ENCODE peak calls at places on chromosomes 4 and X, in ten cellular contexts. One of them, this sample, is unnamed.

GRCh38 chr4:67680568-67681222 is 20.3 kb downstream of the UBA6 start:
- DNase-seq in LHCN-M2: peak
- DNase-seq in posterior vena cava: no peak
- DNase-seq in NB4: no peak
- DNase-seq in left lung: no peak
- DNase-seq in NCI-H69: no peak
- DNase-seq in smooth muscle cell of the brain vasculature: no peak
- DNase-seq in activated CD4-positive, alpha-beta T cell treated with anti-CD3 and anti-CD28 coated beads, Interleukin-2, amount 50 U/mL, for 24 hours: no peak
- DNase-seq in NCI-H2029: no peak
- DNase-seq in islet precursor cell: peak
- DNase-seq in this sample: no peak

GRCh38 chr4:81665050-81665449 is 193.3 kb upstream of the RASGEF1B start:
- DNase-seq in LHCN-M2: no peak
- DNase-seq in posterior vena cava: no peak
- DNase-seq in left lung: no peak
- DNase-seq in islet precursor cell: no peak
- DNase-seq in NB4: no peak
- DNase-seq in NCI-H2029: no peak
- DNase-seq in activated CD4-positive, alpha-beta T cell treated with anti-CD3 and anti-CD28 coated beads, Interleukin-2, amount 50 U/mL, for 24 hours: no peak
- DNase-seq in NCI-H69: peak
- DNase-seq in smooth muscle cell of the brain vasculature: no peak
- DNase-seq in this sample: no peak

GRCh38 chr4:8522160-8523120 is 57.8 kb upstream of the GPR78 start:
- DNase-seq in left lung: peak
- DNase-seq in posterior vena cava: no peak
- DNase-seq in NB4: no peak
- DNase-seq in NCI-H2029: no peak
- DNase-seq in activated CD4-positive, alpha-beta T cell treated with anti-CD3 and anti-CD28 coated beads, Interleukin-2, amount 50 U/mL, for 24 hours: no peak
- DNase-seq in NCI-H69: no peak
- DNase-seq in LHCN-M2: no peak
- DNase-seq in smooth muscle cell of the brain vasculature: no peak
- DNase-seq in islet precursor cell: no peak
- DNase-seq in this sample: no peak

GRCh38 chr4:104490096-104490769 is 4.5 kb downstream of the CXXC4 start:
- DNase-seq in islet precursor cell: peak
- DNase-seq in NB4: no peak
- DNase-seq in smooth muscle cell of the brain vasculature: no peak
- DNase-seq in NCI-H69: peak
- DNase-seq in activated CD4-positive, alpha-beta T cell treated with anti-CD3 and anti-CD28 coated beads, Interleukin-2, amount 50 U/mL, for 24 hours: no peak
- DNase-seq in left lung: peak
- DNase-seq in posterior vena cava: no peak
- DNase-seq in NCI-H2029: no peak
- DNase-seq in LHCN-M2: no peak
- DNase-seq in this sample: no peak

GRCh38 chr4:182318256-182318655 is 75.1 kb downstream of the TENM3 start:
- DNase-seq in activated CD4-positive, alpha-beta T cell treated with anti-CD3 and anti-CD28 coated beads, Interleukin-2, amount 50 U/mL, for 24 hours: no peak
- DNase-seq in left lung: no peak
- DNase-seq in islet precursor cell: no peak
- DNase-seq in NCI-H69: no peak
- DNase-seq in LHCN-M2: no peak
- DNase-seq in NB4: no peak
- DNase-seq in NCI-H2029: no peak
- DNase-seq in posterior vena cava: no peak
- DNase-seq in smooth muscle cell of the brain vasculature: no peak
- DNase-seq in this sample: no peak

GRCh38 chrX:153874091-153874365 is 11.9 kb downstream of the L1CAM start:
- DNase-seq in NB4: no peak
- DNase-seq in NCI-H69: no peak
- DNase-seq in smooth muscle cell of the brain vasculature: no peak
- DNase-seq in left lung: no peak
- DNase-seq in activated CD4-positive, alpha-beta T cell treated with anti-CD3 and anti-CD28 coated beads, Interleukin-2, amount 50 U/mL, for 24 hours: no peak
- DNase-seq in posterior vena cava: no peak
- DNase-seq in NCI-H2029: no peak
- DNase-seq in LHCN-M2: no peak
- DNase-seq in islet precursor cell: no peak
- DNase-seq in this sample: no peak

GRCh38 chr4:92303621-92304027 is at the start of gene GRID2:
- DNase-seq in smooth muscle cell of the brain vasculature: no peak
- DNase-seq in LHCN-M2: peak
- DNase-seq in islet precursor cell: peak
- DNase-seq in NCI-H69: peak
- DNase-seq in activated CD4-positive, alpha-beta T cell treated with anti-CD3 and anti-CD28 coated beads, Interleukin-2, amount 50 U/mL, for 24 hours: no peak
- DNase-seq in NCI-H2029: no peak
- DNase-seq in NB4: no peak
- DNase-seq in left lung: peak
- DNase-seq in posterior vena cava: no peak
- DNase-seq in this sample: no peak

GRCh38 chr4:138672393-138672976 is 343.1 kb upstream of the NOCT start:
- DNase-seq in NB4: no peak
- DNase-seq in activated CD4-positive, alpha-beta T cell treated with anti-CD3 and anti-CD28 coated beads, Interleukin-2, amount 50 U/mL, for 24 hours: no peak
- DNase-seq in LHCN-M2: no peak
- DNase-seq in islet precursor cell: no peak
- DNase-seq in smooth muscle cell of the brain vasculature: no peak
- DNase-seq in NCI-H69: no peak
- DNase-seq in left lung: no peak
- DNase-seq in posterior vena cava: no peak
- DNase-seq in NCI-H2029: no peak
- DNase-seq in this sample: no peak

GRCh38 chr4:173178144-173178543 is 9.5 kb downstream of the GALNT7 start:
- DNase-seq in NCI-H69: no peak
- DNase-seq in NCI-H2029: no peak
- DNase-seq in NB4: no peak
- DNase-seq in LHCN-M2: no peak
- DNase-seq in islet precursor cell: no peak
- DNase-seq in posterior vena cava: no peak
- DNase-seq in activated CD4-positive, alpha-beta T cell treated with anti-CD3 and anti-CD28 coated beads, Interleukin-2, amount 50 U/mL, for 24 hours: no peak
- DNase-seq in smooth muscle cell of the brain vasculature: no peak
- DNase-seq in left lung: no peak
- DNase-seq in this sample: no peak

GRCh38 chrX:12647230-12647629 is 144.0 kb upstream of the PRPS2 start:
- DNase-seq in activated CD4-positive, alpha-beta T cell treated with anti-CD3 and anti-CD28 coated beads, Interleukin-2, amount 50 U/mL, for 24 hours: no peak
- DNase-seq in LHCN-M2: no peak
- DNase-seq in NB4: no peak
- DNase-seq in islet precursor cell: no peak
- DNase-seq in NCI-H69: no peak
- DNase-seq in posterior vena cava: no peak
- DNase-seq in NCI-H2029: no peak
- DNase-seq in left lung: no peak
- DNase-seq in smooth muscle cell of the brain vasculature: no peak
- DNase-seq in this sample: no peak

GRCh38 chr4:15130441-15130840 is 128.2 kb downstream of the CPEB2 start:
- DNase-seq in islet precursor cell: no peak
- DNase-seq in NCI-H69: no peak
- DNase-seq in posterior vena cava: no peak
- DNase-seq in LHCN-M2: peak
- DNase-seq in left lung: peak
- DNase-seq in NCI-H2029: no peak
- DNase-seq in NB4: no peak
- DNase-seq in smooth muscle cell of the brain vasculature: no peak
- DNase-seq in activated CD4-positive, alpha-beta T cell treated with anti-CD3 and anti-CD28 coated beads, Interleukin-2, amount 50 U/mL, for 24 hours: no peak
- DNase-seq in this sample: no peak

GRCh38 chr4:30837131-30837539 is 117.0 kb downstream of the PCDH7 start:
- DNase-seq in left lung: no peak
- DNase-seq in NB4: no peak
- DNase-seq in posterior vena cava: no peak
- DNase-seq in activated CD4-positive, alpha-beta T cell treated with anti-CD3 and anti-CD28 coated beads, Interleukin-2, amount 50 U/mL, for 24 hours: no peak
- DNase-seq in NCI-H69: peak
- DNase-seq in LHCN-M2: peak
- DNase-seq in islet precursor cell: peak
- DNase-seq in smooth muscle cell of the brain vasculature: no peak
- DNase-seq in NCI-H2029: no peak
- DNase-seq in this sample: no peak

GRCh38 chr4:3442460-3442958 is 741 bp downstream of the HGFAC start:
- DNase-seq in NCI-H2029: no peak
- DNase-seq in smooth muscle cell of the brain vasculature: no peak
- DNase-seq in activated CD4-positive, alpha-beta T cell treated with anti-CD3 and anti-CD28 coated beads, Interleukin-2, amount 50 U/mL, for 24 hours: no peak
- DNase-seq in posterior vena cava: no peak
- DNase-seq in LHCN-M2: no peak
- DNase-seq in NCI-H69: no peak
- DNase-seq in islet precursor cell: no peak
- DNase-seq in left lung: no peak
- DNase-seq in NB4: no peak
- DNase-seq in this sample: no peak